ENCODE peak calls at places on chromosomes 4 and X, in five cellular contexts. E, K, O, D and Z are unnamed samples.

GRCh38 chrX:42680651-42681050 is 97.3 kb downstream of the PPP1R2C start:
- DNase-seq in D (peak), K (peak), E (no peak), O (no peak), Z (peak)

GRCh38 chr4:113094802-113095201 is 45.3 kb downstream of the ANK2 start:
- DNase-seq in D (peak), O (no peak), K (peak), E (no peak), Z (peak)

GRCh38 chr4:19659131-19659530 is 592.6 kb upstream of the SLIT2 start:
- DNase-seq in K (no peak), O (no peak), E (no peak), D (no peak), Z (no peak)

GRCh38 chrX:48667504-48667903 is 16.1 kb upstream of the WAS start:
- DNase-seq in K (no peak), D (no peak), O (no peak), E (no peak), Z (no peak)

GRCh38 chr4:156223985-156224384 is 270.3 kb upstream of the CTSO start:
- DNase-seq in O (no peak), D (no peak), E (no peak), K (no peak), Z (no peak)

GRCh38 chr4:124839786-124840390 is 127.4 kb upstream of the ANKRD50 start:
- DNase-seq in D (peak), K (peak), O (no peak), E (no peak), Z (no peak)

GRCh38 chr4:147761218-147761883 is 29.5 kb downstream of the ARHGAP10 start:
- DNase-seq in E (no peak), D (no peak), K (no peak), O (no peak), Z (no peak)

GRCh38 chrX:97057349-97057909 is 173.7 kb downstream of the RPA4 start:
- DNase-seq in E (peak), D (no peak), K (no peak), O (no peak), Z (no peak)

GRCh38 chrX:105328773-105329172 is 108.3 kb upstream of the TEX13A start:
- DNase-seq in D (peak), O (no peak), K (peak), E (no peak), Z (no peak)

GRCh38 chrX:105515561-105515960 is 295.1 kb upstream of the TEX13A start:
- DNase-seq in E (no peak), O (no peak), D (no peak), K (peak), Z (no peak)

GRCh38 chr4:7829687-7830580 is 109.7 kb downstream of the AFAP1 start:
- DNase-seq in D (no peak), O (no peak), K (no peak), E (no peak), Z (no peak)

GRCh38 chrX:48909703-48910102 is 1.7 kb downstream of the SLC35A2 start:
- DNase-seq in E (no peak), K (no peak), O (no peak), D (no peak), Z (no peak)

GRCh38 chr4:118338981-118339765 is 13.6 kb downstream of the PRSS12 start:
- DNase-seq in E (no peak), D (peak), O (peak), K (peak), Z (peak)

GRCh38 chr4:92864176-92864575 is 560.4 kb downstream of the GRID2 start:
- DNase-seq in E (no peak), D (no peak), K (no peak), O (no peak), Z (no peak)

GRCh38 chr4:139555073-139555704 is 830 bp downstream of the SETD7 start:
- DNase-seq in K (peak), E (peak), O (peak), D (peak), Z (peak)

GRCh38 chrX:13414006-13414647 is 94.3 kb upstream of the ATXN3L start:
- DNase-seq in D (no peak), O (no peak), E (no peak), K (no peak), Z (no peak)

GRCh38 chrX:49230500-49231232 is 2.5 kb downstream of the CACNA1F start:
- DNase-seq in E (peak), O (no peak), D (no peak), K (no peak), Z (no peak)

GRCh38 chrX:38675856-38676255 is 114.5 kb downstream of the TSPAN7 start:
- DNase-seq in O (no peak), K (no peak), E (no peak), D (no peak), Z (no peak)

GRCh38 chr4:175929932-175930331 is 117.9 kb upstream of the GPM6A start:
- DNase-seq in O (no peak), E (no peak), K (no peak), D (no peak), Z (no peak)

GRCh38 chr4:6318206-6318605 is 48.6 kb downstream of the WFS1 start:
- DNase-seq in K (no peak), D (no peak), E (no peak), O (no peak), Z (no peak)

GRCh38 chr4:86948276-86948675 is 13.5 kb downstream of the AFF1 start:
- DNase-seq in O (no peak), D (no peak), K (no peak), E (no peak), Z (no peak)

GRCh38 chr4:5824227-5824626 is 68.7 kb downstream of the CRMP1 start:
- DNase-seq in K (no peak), D (no peak), E (no peak), O (no peak), Z (no peak)

GRCh38 chr4:146340798-146341197 is 126.5 kb downstream of the REELD1 start:
- DNase-seq in K (peak), D (peak), O (no peak), E (no peak), Z (peak)

GRCh38 chr4:75547647-75548387 is 8.0 kb upstream of the ODAPH start:
- DNase-seq in O (no peak), K (peak), E (no peak), D (peak), Z (peak)

GRCh38 chr4:59945277-59945676 is 1254.8 kb upstream of the ADGRL3 start:
- DNase-seq in O (no peak), E (no peak), D (no peak), K (peak), Z (no peak)

GRCh38 chrX:128457674-128458073 is 405.5 kb upstream of the ACTRT1 start:
- DNase-seq in K (no peak), O (no peak), E (no peak), D (no peak), Z (no peak)

GRCh38 chr4:105714071-105714521 is 5.5 kb downstream of the GSTCD start:
- DNase-seq in E (no peak), D (peak), K (peak), O (no peak), Z (no peak)

GRCh38 chrX:20594985-20595384 is 328.3 kb upstream of the RPS6KA3 start:
- DNase-seq in K (peak), E (no peak), D (peak), O (no peak), Z (peak)

GRCh38 chr4:126957555-126958440 is 675.0 kb upstream of the INTU start:
- DNase-seq in K (peak), D (peak), E (no peak), O (peak), Z (peak)

GRCh38 chrX:31563792-31564191 is 492.0 kb upstream of the FTHL17 start:
- DNase-seq in E (no peak), D (no peak), K (no peak), O (no peak), Z (no peak)

GRCh38 chr4:54781771-54782170 is 124.0 kb downstream of the KIT start:
- DNase-seq in D (peak), O (no peak), E (peak), K (no peak), Z (peak)

GRCh38 chr4:130808492-130808891 is 1712.5 kb downstream of the C4orf33 start:
- DNase-seq in D (peak), O (no peak), E (no peak), K (peak), Z (no peak)

GRCh38 chrX:9928083-9928482 is 39.1 kb upstream of the CLDN34 start:
- DNase-seq in O (no peak), K (no peak), D (no peak), E (no peak), Z (no peak)

GRCh38 chr4:185950891-185951290 is 118.1 kb upstream of the TLR3 start:
- DNase-seq in K (peak), O (no peak), D (no peak), E (no peak), Z (peak)

GRCh38 chr4:81030617-81031388 is at the start of gene BMP3:
- DNase-seq in E (peak), D (peak), K (peak), O (no peak), Z (peak)

GRCh38 chr4:170529760-170530440 is 440.1 kb upstream of the AADAT start:
- DNase-seq in E (no peak), O (no peak), D (no peak), K (peak), Z (no peak)

GRCh38 chr4:170400346-170400745 is 310.6 kb upstream of the AADAT start:
- DNase-seq in K (no peak), E (no peak), D (no peak), O (no peak), Z (no peak)

GRCh38 chr4:107866726-107867125 is 42.0 kb downstream of the SGMS2 start:
- DNase-seq in E (no peak), O (no peak), D (no peak), K (no peak), Z (no peak)

GRCh38 chr4:3283483-3283882 is 9.3 kb upstream of the RGS12 start:
- DNase-seq in E (no peak), D (no peak), O (no peak), K (no peak), Z (no peak)

GRCh38 chrX:8274166-8274565 is 103.1 kb upstream of the VCX2 start:
- DNase-seq in D (no peak), E (no peak), O (no peak), K (peak), Z (no peak)

GRCh38 chrX:8273451-8273894 is 102.4 kb upstream of the VCX2 start:
- DNase-seq in D (no peak), K (peak), O (no peak), E (no peak), Z (no peak)

DNA sequence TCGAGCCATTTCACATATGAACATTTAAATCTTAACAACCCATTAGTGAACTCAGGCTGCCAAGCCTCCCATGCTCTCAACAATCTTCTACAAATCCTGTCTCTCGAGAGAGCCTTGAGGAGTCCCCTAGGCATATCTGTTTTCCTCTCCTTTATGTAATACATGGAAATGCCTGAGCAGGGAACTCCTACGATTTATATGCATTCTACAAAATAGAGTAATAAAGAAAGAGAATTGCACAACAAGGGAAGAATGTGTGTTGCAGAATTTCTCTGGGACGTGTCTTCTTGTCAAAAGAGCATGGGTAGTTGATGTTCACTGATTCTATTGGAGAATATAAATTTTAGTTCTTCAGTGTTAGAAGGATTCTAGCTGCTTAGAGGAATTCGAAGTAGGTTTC is 101.8 kb upstream of the VCX2 start:
- DNase-seq in D (peak), E (no peak), O (no peak), K (peak), Z (no peak)
- H3K4me3 ChIP-seq in D (no peak), E (no peak), O (no peak), K (no peak), Z (no peak)

DNA sequence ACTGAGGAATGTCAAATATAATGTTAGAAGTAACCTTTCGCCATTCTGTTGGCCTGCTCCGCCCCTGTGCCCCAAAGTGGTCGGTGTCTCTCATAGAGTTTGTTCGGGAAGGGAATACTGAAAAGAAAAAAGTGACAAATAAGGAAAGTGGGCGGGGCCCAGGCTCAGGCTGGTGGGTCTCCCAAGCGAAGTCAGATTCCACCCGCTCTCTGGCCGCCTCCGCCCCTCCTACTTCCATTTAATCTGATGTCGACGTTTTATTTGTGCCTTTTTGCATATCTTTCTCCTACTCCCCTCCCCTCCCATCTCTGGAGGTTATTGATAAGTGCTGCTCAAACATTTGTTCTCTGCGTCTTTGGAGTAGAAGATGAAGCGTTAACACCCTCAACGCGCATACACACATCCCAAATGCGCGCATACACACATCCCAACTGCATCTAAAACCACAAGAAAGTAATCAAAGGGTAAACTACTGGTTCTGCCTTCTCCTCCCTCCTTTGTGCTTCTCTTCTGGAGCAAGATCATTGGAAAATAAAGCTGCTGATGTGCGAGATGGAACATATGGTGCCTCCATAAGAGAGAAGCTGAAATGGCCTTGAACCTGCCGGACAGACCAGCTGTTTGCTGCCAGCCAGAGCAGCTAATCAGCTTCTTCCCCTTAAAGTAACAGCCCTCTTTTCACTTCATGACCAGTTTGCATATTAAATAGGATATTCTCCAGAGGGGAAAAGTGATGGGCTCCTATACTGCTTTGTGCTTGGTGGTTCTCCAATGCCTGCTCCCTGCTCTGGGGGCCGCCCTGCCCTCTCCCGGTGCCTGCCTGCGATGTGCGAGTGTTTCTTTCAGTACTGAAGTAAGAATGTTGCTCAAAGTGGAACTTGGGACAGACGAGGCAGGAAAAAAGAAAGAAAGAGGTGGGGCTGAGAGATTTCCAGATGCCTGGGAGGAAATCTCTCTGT is 3.1 kb downstream of the MAMLD1 start:
- DNase-seq in D (peak), E (no peak), O (no peak), K (peak), Z (peak)
- TF ChIP-seq CTCF in D (peak), E (no peak), O (peak), K (peak), Z (peak)

DNA sequence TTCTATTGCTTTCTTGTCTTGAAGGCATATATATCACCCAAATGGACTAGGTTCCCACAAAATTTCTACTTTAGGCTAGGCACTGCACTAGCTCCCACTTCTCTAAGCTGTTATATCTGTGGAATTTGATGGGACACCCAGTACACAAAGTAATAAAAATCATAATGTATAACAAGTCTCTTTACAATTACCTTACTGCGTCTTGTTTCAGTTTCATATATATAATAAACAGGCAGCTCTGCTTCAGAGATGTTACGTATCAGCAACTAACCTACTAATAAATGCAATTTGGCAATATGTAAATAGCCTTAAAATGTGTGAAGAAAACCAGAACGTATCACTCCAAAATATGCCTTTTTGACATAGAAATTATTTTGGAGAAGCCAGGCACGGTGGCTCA is 42.0 kb upstream of the UGDH start:
- DNase-seq in O (no peak), K (no peak), E (no peak), D (no peak), Z (no peak)
- H3K4me3 ChIP-seq in O (no peak), K (no peak), E (no peak), D (no peak), Z (no peak)

GRCh38 chr4:177375971-177376370 is 66.3 kb downstream of the AGA start:
- DNase-seq in O (no peak), E (no peak), K (no peak), D (no peak), Z (no peak)
- TF ChIP-seq CTCF in O (no peak), E (no peak), K (no peak), D (no peak), Z (no peak)

DNA sequence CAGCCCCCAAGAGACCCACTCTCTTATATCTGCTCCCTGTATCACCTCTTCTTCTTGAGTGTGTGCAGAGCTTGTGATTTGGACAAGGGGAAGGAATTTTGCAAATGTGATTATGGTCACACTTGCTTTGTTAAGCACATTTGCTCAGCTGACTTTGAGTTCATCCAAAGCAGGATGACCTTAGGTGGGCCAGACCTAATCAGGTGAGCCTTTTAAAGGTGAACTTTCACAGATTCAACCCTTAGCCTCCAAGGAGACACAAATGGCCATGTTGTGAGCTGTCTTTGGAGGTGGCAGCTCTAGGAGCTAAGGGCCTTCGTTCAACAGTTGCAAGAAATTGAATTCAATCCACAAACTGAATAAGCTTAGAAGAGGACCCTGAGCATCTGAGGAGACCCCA is 147.8 kb downstream of the DEFB131A start:
- DNase-seq in K (no peak), D (no peak), O (no peak), E (no peak), Z (no peak)
- H3K4me3 ChIP-seq in K (no peak), D (no peak), O (no peak), E (no peak), Z (no peak)